ENCODE peak calls at places on chromosomes 7 and 10, in four cellular contexts. One of them, this sample, is unnamed.

GRCh38 chr7:125592331-125592730 is 662.7 kb upstream of the POT1 start:
- DNase-seq in T follicular helper cell: no peak
- DNase-seq in heart left ventricle: no peak
- DNase-seq in ovary: no peak
- DNase-seq in this sample: no peak

GRCh38 chr7:103075337-103075918 is 488 bp downstream of the ARMC10 start:
- DNase-seq in T follicular helper cell: peak
- DNase-seq in ovary: peak
- DNase-seq in heart left ventricle: peak
- DNase-seq in this sample: peak

GRCh38 chr7:100878013-100878412 is 3.1 kb downstream of the SRRT start:
- DNase-seq in heart left ventricle: no peak
- DNase-seq in ovary: no peak
- DNase-seq in T follicular helper cell: no peak
- DNase-seq in this sample: no peak

GRCh38 chr10:132376394-132376851 is 20.6 kb upstream of the PWWP2B start:
- DNase-seq in heart left ventricle: no peak
- DNase-seq in ovary: no peak
- DNase-seq in T follicular helper cell: no peak
- DNase-seq in this sample: no peak

GRCh38 chr10:87092861-87093460 is 1.7 kb downstream of the GLUD1 start:
- DNase-seq in heart left ventricle: no peak
- DNase-seq in ovary: no peak
- DNase-seq in T follicular helper cell: peak
- DNase-seq in this sample: peak

GRCh38 chr7:12756841-12757240 is 69.4 kb downstream of the ARL4A start:
- DNase-seq in T follicular helper cell: no peak
- DNase-seq in heart left ventricle: no peak
- DNase-seq in ovary: no peak
- DNase-seq in this sample: no peak

GRCh38 chr7:101555269-101555920 is 73.7 kb downstream of the MYL10 start:
- DNase-seq in ovary: no peak
- DNase-seq in T follicular helper cell: no peak
- DNase-seq in heart left ventricle: no peak
- DNase-seq in this sample: no peak

GRCh38 chr10:73744690-73744994 is 470 bp downstream of the SEC24C start:
- DNase-seq in ovary: no peak
- DNase-seq in T follicular helper cell: peak
- DNase-seq in heart left ventricle: peak
- DNase-seq in this sample: peak

GRCh38 chr10:4982764-4983226 is 19.6 kb downstream of the AKR1C1 start:
- DNase-seq in T follicular helper cell: no peak
- DNase-seq in heart left ventricle: no peak
- DNase-seq in ovary: no peak
- DNase-seq in this sample: no peak

GRCh38 chr10:103040424-103040823 is 122.3 kb downstream of the CNNM2 start:
- DNase-seq in ovary: no peak
- DNase-seq in T follicular helper cell: no peak
- DNase-seq in heart left ventricle: no peak
- DNase-seq in this sample: no peak

GRCh38 chr7:36017111-36017510 is 135.9 kb upstream of the EEPD1 start:
- DNase-seq in ovary: no peak
- DNase-seq in heart left ventricle: no peak
- DNase-seq in T follicular helper cell: no peak
- DNase-seq in this sample: no peak

GRCh38 chr10:110563132-110563531 is 4.4 kb upstream of the SMC3 start:
- DNase-seq in T follicular helper cell: no peak
- DNase-seq in heart left ventricle: no peak
- DNase-seq in ovary: no peak
- DNase-seq in this sample: no peak

GRCh38 chr7:142938611-142939010 is 673 bp upstream of the LLCFC1 start:
- DNase-seq in ovary: no peak
- DNase-seq in T follicular helper cell: no peak
- DNase-seq in heart left ventricle: no peak
- DNase-seq in this sample: no peak

GRCh38 chr7:158732483-158733219 is 28.0 kb upstream of the NCAPG2 start:
- DNase-seq in heart left ventricle: no peak
- DNase-seq in T follicular helper cell: no peak
- DNase-seq in ovary: no peak
- DNase-seq in this sample: no peak

GRCh38 chr10:4062751-4063150 is 277.7 kb upstream of the KLF6 start:
- DNase-seq in T follicular helper cell: no peak
- DNase-seq in heart left ventricle: no peak
- DNase-seq in ovary: no peak
- DNase-seq in this sample: no peak

GRCh38 chr10:122490268-122490667 is 28.9 kb downstream of the HTRA1 start:
- DNase-seq in heart left ventricle: no peak
- DNase-seq in T follicular helper cell: no peak
- DNase-seq in ovary: no peak
- DNase-seq in this sample: no peak

GRCh38 chr7:5426226-5426475 is 2.5 kb upstream of the TNRC18 start:
- DNase-seq in heart left ventricle: no peak
- DNase-seq in T follicular helper cell: no peak
- DNase-seq in ovary: no peak
- DNase-seq in this sample: no peak

GRCh38 chr10:61304751-61305150 is 148.4 kb downstream of the TMEM26 start:
- DNase-seq in ovary: no peak
- DNase-seq in heart left ventricle: no peak
- DNase-seq in T follicular helper cell: no peak
- DNase-seq in this sample: no peak

GRCh38 chr10:120460776-120461175 is 3.7 kb downstream of the PLPP4 start:
- DNase-seq in heart left ventricle: no peak
- DNase-seq in ovary: no peak
- DNase-seq in T follicular helper cell: no peak
- DNase-seq in this sample: no peak

GRCh38 chr7:106841896-106842390 is 23.1 kb upstream of the PIK3CG start:
- DNase-seq in T follicular helper cell: no peak
- DNase-seq in heart left ventricle: no peak
- DNase-seq in ovary: no peak
- DNase-seq in this sample: no peak

GRCh38 chr7:1533569-1534329 is 3.2 kb downstream of the MAFK start:
- DNase-seq in ovary: no peak
- DNase-seq in T follicular helper cell: no peak
- DNase-seq in heart left ventricle: peak
- DNase-seq in this sample: peak

GRCh38 chr7:77699056-77699455 is 2.8 kb downstream of the RSBN1L start:
- DNase-seq in heart left ventricle: no peak
- DNase-seq in T follicular helper cell: no peak
- DNase-seq in ovary: no peak
- DNase-seq in this sample: no peak

GRCh38 chr7:149644754-149645153 is 128.6 kb downstream of the ZNF467 start:
- DNase-seq in T follicular helper cell: no peak
- DNase-seq in heart left ventricle: no peak
- DNase-seq in ovary: no peak
- DNase-seq in this sample: no peak

GRCh38 chr10:86334515-86335085 is 32.0 kb downstream of the GRID1 start:
- DNase-seq in T follicular helper cell: no peak
- DNase-seq in ovary: no peak
- DNase-seq in heart left ventricle: no peak
- DNase-seq in this sample: no peak

GRCh38 chr10:131779661-131780394 is 121.0 kb upstream of the PPP2R2D start:
- DNase-seq in heart left ventricle: no peak
- DNase-seq in ovary: no peak
- DNase-seq in T follicular helper cell: no peak
- DNase-seq in this sample: no peak

This sample was measured in SJCRH30.